ENCODE peak calls at places on chromosomes 12 and 14, in ten cellular contexts. Z is NCI-H2081; X is B cell; R is activated naive CD8-positive, alpha-beta T cell treated with anti-CD3 and anti-CD28 coated beads, Interleukin-2, amount 50 U/mL, for 24 hours; H is nephron progenitor cell; V is activated gamma-delta T cell; L is lung; M is effector CD4-positive, alpha-beta T cell; B is stimulated activated CD4-positive, alpha-beta T cell treated with anti-CD3 and anti-CD28 coated beads, Interleukin-1b, Interleukin-23, amount 100 ng/mL, for 4 hours; D is EL. F is an unnamed sample.

GRCh38 chr12:95601626-95602025 is 50.4 kb upstream of the USP44 start:
- DNase-seq in Z (no peak), X (no peak), R (no peak), H (no peak), V (no peak), L (no peak), M (no peak), B (no peak), D (peak; percentile 70), F (no peak)

GRCh38 chr14:79585845-79586244 is 625.5 kb downstream of the DIO2 start:
- DNase-seq in Z (no peak), X (no peak), R (no peak), H (no peak), V (no peak), L (no peak), M (no peak), B (no peak), D (peak; percentile 89), F (no peak)

GRCh38 chr12:401235-402126 is at the start of gene CCDC77:
- DNase-seq in Z (no peak), X (peak; percentile 95), R (peak; percentile 91), H (peak; percentile 91), V (no peak), L (peak; percentile 92), M (peak; percentile 87), B (peak; percentile 90), D (peak; percentile 93), F (no peak)

GRCh38 chr12:102321305-102322082 is 123.9 kb upstream of the PMCH start:
- DNase-seq in Z (no peak), X (no peak), R (no peak), H (no peak), V (no peak), L (no peak), M (no peak), B (no peak), D (no peak), F (no peak)

GRCh38 chr12:123799227-123799626 is 37.1 kb downstream of the DNAH10 start:
- DNase-seq in Z (no peak), X (no peak), R (no peak), H (no peak), V (no peak), L (no peak), M (no peak), B (no peak), D (no peak), F (no peak)

GRCh38 chr14:31990959-31991541 is 86.1 kb upstream of the ARHGAP5 start:
- DNase-seq in Z (no peak), X (no peak), R (no peak), H (no peak), V (no peak), L (no peak), M (no peak), B (no peak), D (peak; percentile 15), F (no peak)

GRCh38 chr12:44015333-44015941 is 179.6 kb downstream of the TMEM117 start:
- DNase-seq in Z (peak; percentile 57), X (peak; percentile 42), R (no peak), H (no peak), V (no peak), L (no peak), M (no peak), B (no peak), D (peak; percentile 40), F (peak; percentile 44)

GRCh38 chr14:105168979-105169507 is 467 bp upstream of the JAG2 start:
- DNase-seq in Z (peak; percentile 56), X (peak; percentile 62), R (peak; percentile 60), H (peak; percentile 60), V (peak; percentile 50), L (no peak), M (peak; percentile 28), B (peak; percentile 25), D (no peak), F (peak; percentile 25)